ENCODE peak calls at places on chromosomes 5 and 9, in five cellular contexts. One of them, this sample, is unnamed.

GRCh38 chr9:111896942-111897830 is 572 bp downstream of the UGCG start:
- DNase-seq in tibial nerve: peak
- DNase-seq in gastrocnemius medialis: peak
- DNase-seq in IMR-90: no peak
- DNase-seq in spleen: peak
- DNase-seq in this sample: peak

GRCh38 chr9:73979894-73980264 is 517.3 kb upstream of the RORB start:
- DNase-seq in IMR-90: no peak
- DNase-seq in gastrocnemius medialis: no peak
- DNase-seq in spleen: no peak
- DNase-seq in tibial nerve: no peak
- DNase-seq in this sample: no peak

GRCh38 chr5:135745897-135746500 is 88.5 kb upstream of the SLC25A48 start:
- DNase-seq in tibial nerve: no peak
- DNase-seq in IMR-90: no peak
- DNase-seq in gastrocnemius medialis: no peak
- DNase-seq in spleen: no peak
- DNase-seq in this sample: no peak

GRCh38 chr5:103258957-103259704 is 568 bp downstream of the MACIR start:
- DNase-seq in IMR-90: peak
- DNase-seq in gastrocnemius medialis: peak
- DNase-seq in spleen: peak
- DNase-seq in tibial nerve: peak
- DNase-seq in this sample: peak

GRCh38 chr5:43602456-43602817 is 543 bp upstream of the NNT start:
- DNase-seq in gastrocnemius medialis: peak
- DNase-seq in tibial nerve: no peak
- DNase-seq in spleen: no peak
- DNase-seq in IMR-90: peak
- DNase-seq in this sample: no peak

GRCh38 chr5:53030828-53031425 is 41.8 kb downstream of the ITGA2 start:
- DNase-seq in gastrocnemius medialis: no peak
- DNase-seq in tibial nerve: no peak
- DNase-seq in spleen: no peak
- DNase-seq in IMR-90: peak
- DNase-seq in this sample: peak

GRCh38 chr9:126158591-126159519 is 167.8 kb upstream of the MVB12B start:
- DNase-seq in gastrocnemius medialis: no peak
- DNase-seq in IMR-90: no peak
- DNase-seq in tibial nerve: no peak
- DNase-seq in spleen: peak
- DNase-seq in this sample: no peak

GRCh38 chr9:79028101-79028500 is 543.7 kb upstream of the TLE4 start:
- DNase-seq in IMR-90: peak
- DNase-seq in spleen: no peak
- DNase-seq in tibial nerve: no peak
- DNase-seq in gastrocnemius medialis: no peak
- DNase-seq in this sample: no peak

GRCh38 chr5:150589791-150590601 is 50.5 kb upstream of the SYNPO start:
- DNase-seq in IMR-90: peak
- DNase-seq in gastrocnemius medialis: peak
- DNase-seq in spleen: peak
- DNase-seq in tibial nerve: peak
- DNase-seq in this sample: peak

GRCh38 chr9:2907401-2907800 is 63.5 kb upstream of the PUM3 start:
- DNase-seq in tibial nerve: no peak
- DNase-seq in IMR-90: no peak
- DNase-seq in gastrocnemius medialis: no peak
- DNase-seq in spleen: no peak
- DNase-seq in this sample: no peak

GRCh38 chr5:124457901-124458300 is 288.5 kb downstream of the ZNF608 start:
- DNase-seq in gastrocnemius medialis: no peak
- DNase-seq in tibial nerve: no peak
- DNase-seq in IMR-90: no peak
- DNase-seq in spleen: no peak
- DNase-seq in this sample: no peak

GRCh38 chr9:87343816-87344438 is 153.7 kb upstream of the DAPK1 start:
- DNase-seq in spleen: no peak
- DNase-seq in tibial nerve: no peak
- DNase-seq in gastrocnemius medialis: no peak
- DNase-seq in IMR-90: no peak
- DNase-seq in this sample: no peak

GRCh38 chr5:141617682-141618029 is 1.1 kb downstream of the DIAPH1 start:
- DNase-seq in spleen: no peak
- DNase-seq in tibial nerve: no peak
- DNase-seq in IMR-90: no peak
- DNase-seq in gastrocnemius medialis: no peak
- DNase-seq in this sample: no peak

GRCh38 chr5:161549106-161549505 is 2.6 kb upstream of the GABRB2 start:
- DNase-seq in spleen: no peak
- DNase-seq in tibial nerve: no peak
- DNase-seq in gastrocnemius medialis: no peak
- DNase-seq in IMR-90: no peak
- DNase-seq in this sample: no peak

GRCh38 chr9:136100700-136101614 is 5.9 kb upstream of the NACC2 start:
- DNase-seq in IMR-90: no peak
- DNase-seq in tibial nerve: no peak
- DNase-seq in gastrocnemius medialis: no peak
- DNase-seq in spleen: no peak
- DNase-seq in this sample: no peak

GRCh38 chr5:115418788-115419187 is 122.3 kb upstream of the CCDC112 start:
- DNase-seq in tibial nerve: no peak
- DNase-seq in spleen: no peak
- DNase-seq in IMR-90: no peak
- DNase-seq in gastrocnemius medialis: no peak
- DNase-seq in this sample: no peak

GRCh38 chr9:114008667-114009410 is 69.3 kb downstream of the AMBP start:
- DNase-seq in tibial nerve: no peak
- DNase-seq in IMR-90: no peak
- DNase-seq in gastrocnemius medialis: no peak
- DNase-seq in spleen: peak
- DNase-seq in this sample: peak

GRCh38 chr9:90894956-90895687 is 93.5 kb downstream of the SYK start:
- DNase-seq in gastrocnemius medialis: no peak
- DNase-seq in spleen: no peak
- DNase-seq in tibial nerve: no peak
- DNase-seq in IMR-90: no peak
- DNase-seq in this sample: no peak

GRCh38 chr9:133210202-133210532 is 1.1 kb upstream of the OBP2B start:
- DNase-seq in tibial nerve: no peak
- DNase-seq in gastrocnemius medialis: no peak
- DNase-seq in spleen: no peak
- DNase-seq in IMR-90: no peak
- DNase-seq in this sample: no peak

GRCh38 chr5:76153271-76153670 is 70.1 kb downstream of the SV2C start:
- DNase-seq in tibial nerve: no peak
- DNase-seq in gastrocnemius medialis: no peak
- DNase-seq in IMR-90: no peak
- DNase-seq in spleen: no peak
- DNase-seq in this sample: no peak

GRCh38 chr9:135610290-135611141 is 28.8 kb downstream of the GLT6D1 start:
- DNase-seq in spleen: no peak
- DNase-seq in tibial nerve: no peak
- DNase-seq in IMR-90: no peak
- DNase-seq in gastrocnemius medialis: no peak
- DNase-seq in this sample: no peak

GRCh38 chr5:74240783-74241750 is 399.5 kb downstream of the ENC1 start:
- DNase-seq in gastrocnemius medialis: no peak
- DNase-seq in spleen: no peak
- DNase-seq in tibial nerve: no peak
- DNase-seq in IMR-90: no peak
- DNase-seq in this sample: no peak

GRCh38 chr5:144504929-144505578 is 334.4 kb downstream of the KCTD16 start:
- DNase-seq in IMR-90: no peak
- DNase-seq in spleen: no peak
- DNase-seq in tibial nerve: no peak
- DNase-seq in gastrocnemius medialis: no peak
- DNase-seq in this sample: no peak

GRCh38 chr5:79235578-79236363 is at the start of gene JMY:
- DNase-seq in gastrocnemius medialis: peak
- DNase-seq in spleen: peak
- DNase-seq in tibial nerve: peak
- DNase-seq in IMR-90: peak
- DNase-seq in this sample: peak

GRCh38 chr9:27787941-27788340 is 214.7 kb upstream of the C9orf72 start:
- DNase-seq in IMR-90: no peak
- DNase-seq in gastrocnemius medialis: no peak
- DNase-seq in tibial nerve: no peak
- DNase-seq in spleen: no peak
- DNase-seq in this sample: no peak

GRCh38 chr5:152405145-152405544 is at the start of gene NMUR2:
- DNase-seq in IMR-90: no peak
- DNase-seq in tibial nerve: no peak
- DNase-seq in gastrocnemius medialis: no peak
- DNase-seq in spleen: no peak
- DNase-seq in this sample: no peak

GRCh38 chr9:131960311-131960710 is 119.4 kb downstream of the MED27 start:
- DNase-seq in IMR-90: peak
- DNase-seq in spleen: no peak
- DNase-seq in tibial nerve: no peak
- DNase-seq in gastrocnemius medialis: no peak
- DNase-seq in this sample: no peak

GRCh38 chr5:173515526-173515925 is 100.9 kb downstream of the BOD1 start:
- DNase-seq in tibial nerve: no peak
- DNase-seq in IMR-90: peak
- DNase-seq in spleen: no peak
- DNase-seq in gastrocnemius medialis: no peak
- DNase-seq in this sample: no peak

GRCh38 chr9:32627394-32627954 is 8.0 kb downstream of the TAF1L start:
- DNase-seq in tibial nerve: no peak
- DNase-seq in IMR-90: no peak
- DNase-seq in spleen: no peak
- DNase-seq in gastrocnemius medialis: no peak
- DNase-seq in this sample: no peak

GRCh38 chr9:127783111-127783621 is 2.7 kb upstream of the CDK9 start:
- DNase-seq in gastrocnemius medialis: no peak
- DNase-seq in tibial nerve: no peak
- DNase-seq in IMR-90: no peak
- DNase-seq in spleen: peak
- DNase-seq in this sample: peak

GRCh38 chr9:131557855-131558548 is 12.7 kb downstream of the PRRT1B start:
- DNase-seq in tibial nerve: no peak
- DNase-seq in spleen: no peak
- DNase-seq in IMR-90: no peak
- DNase-seq in gastrocnemius medialis: no peak
- DNase-seq in this sample: no peak

GRCh38 chr9:79154806-79155205 is 417.0 kb upstream of the TLE4 start:
- DNase-seq in tibial nerve: no peak
- DNase-seq in spleen: no peak
- DNase-seq in IMR-90: peak
- DNase-seq in gastrocnemius medialis: no peak
- DNase-seq in this sample: no peak

GRCh38 chr5:171421331-171422262 is 2.1 kb downstream of the FGF18 start:
- DNase-seq in IMR-90: no peak
- DNase-seq in tibial nerve: no peak
- DNase-seq in spleen: peak
- DNase-seq in gastrocnemius medialis: no peak
- DNase-seq in this sample: no peak

GRCh38 chr9:16100596-16101091 is 547.8 kb downstream of the CCDC171 start:
- DNase-seq in IMR-90: peak
- DNase-seq in spleen: no peak
- DNase-seq in gastrocnemius medialis: peak
- DNase-seq in tibial nerve: peak
- DNase-seq in this sample: no peak

GRCh38 chr5:151223447-151224264 is at the start of gene CCDC69:
- DNase-seq in spleen: peak
- DNase-seq in IMR-90: peak
- DNase-seq in gastrocnemius medialis: peak
- DNase-seq in tibial nerve: peak
- DNase-seq in this sample: peak

GRCh38 chr5:36607114-36607561 is 732 bp downstream of the SLC1A3 start:
- DNase-seq in IMR-90: peak
- DNase-seq in gastrocnemius medialis: peak
- DNase-seq in spleen: no peak
- DNase-seq in tibial nerve: no peak
- DNase-seq in this sample: no peak
- H3K27ac ChIP-seq in IMR-90: no peak
- H3K27ac ChIP-seq in gastrocnemius medialis: peak
- H3K27ac ChIP-seq in spleen: peak
- H3K27ac ChIP-seq in tibial nerve: peak
- H3K27ac ChIP-seq in this sample: no peak

GRCh38 chr9:14179449-14179848 is 134.5 kb downstream of the NFIB start:
- DNase-seq in gastrocnemius medialis: no peak
- DNase-seq in tibial nerve: no peak
- DNase-seq in spleen: no peak
- DNase-seq in IMR-90: no peak
- DNase-seq in this sample: no peak
- TF ChIP-seq POLR2A in gastrocnemius medialis: no peak
- TF ChIP-seq POLR2A in tibial nerve: no peak
- TF ChIP-seq POLR2A in spleen: no peak
- TF ChIP-seq POLR2A in IMR-90: no peak
- TF ChIP-seq POLR2A in this sample: no peak

DNA sequence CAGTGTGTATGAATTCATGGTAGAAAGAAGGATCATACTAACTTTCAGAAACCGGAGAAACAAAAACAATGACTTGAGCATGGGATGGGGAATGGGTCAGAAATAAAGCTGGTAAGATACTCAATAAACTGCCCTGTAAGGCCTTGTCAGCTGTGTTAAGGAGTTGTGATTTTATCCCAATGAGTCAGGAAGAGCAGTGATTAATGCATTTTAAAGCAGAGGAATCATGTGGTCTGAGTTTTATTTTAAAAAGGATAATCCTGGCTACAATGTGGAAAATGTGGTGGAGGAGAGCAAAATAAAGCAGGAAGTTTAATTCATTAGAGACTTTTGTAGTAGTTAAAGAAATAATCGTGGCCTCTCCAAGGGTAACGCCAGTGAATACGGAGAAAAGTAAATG is 28.7 kb downstream of the DHX29 start:
- DNase-seq in IMR-90: peak
- DNase-seq in tibial nerve: no peak
- DNase-seq in gastrocnemius medialis: no peak
- DNase-seq in spleen: no peak
- DNase-seq in this sample: no peak
- H3K27ac ChIP-seq in IMR-90: no peak
- H3K27ac ChIP-seq in tibial nerve: no peak
- H3K27ac ChIP-seq in gastrocnemius medialis: no peak
- H3K27ac ChIP-seq in spleen: no peak
- H3K27ac ChIP-seq in this sample: no peak

DNA sequence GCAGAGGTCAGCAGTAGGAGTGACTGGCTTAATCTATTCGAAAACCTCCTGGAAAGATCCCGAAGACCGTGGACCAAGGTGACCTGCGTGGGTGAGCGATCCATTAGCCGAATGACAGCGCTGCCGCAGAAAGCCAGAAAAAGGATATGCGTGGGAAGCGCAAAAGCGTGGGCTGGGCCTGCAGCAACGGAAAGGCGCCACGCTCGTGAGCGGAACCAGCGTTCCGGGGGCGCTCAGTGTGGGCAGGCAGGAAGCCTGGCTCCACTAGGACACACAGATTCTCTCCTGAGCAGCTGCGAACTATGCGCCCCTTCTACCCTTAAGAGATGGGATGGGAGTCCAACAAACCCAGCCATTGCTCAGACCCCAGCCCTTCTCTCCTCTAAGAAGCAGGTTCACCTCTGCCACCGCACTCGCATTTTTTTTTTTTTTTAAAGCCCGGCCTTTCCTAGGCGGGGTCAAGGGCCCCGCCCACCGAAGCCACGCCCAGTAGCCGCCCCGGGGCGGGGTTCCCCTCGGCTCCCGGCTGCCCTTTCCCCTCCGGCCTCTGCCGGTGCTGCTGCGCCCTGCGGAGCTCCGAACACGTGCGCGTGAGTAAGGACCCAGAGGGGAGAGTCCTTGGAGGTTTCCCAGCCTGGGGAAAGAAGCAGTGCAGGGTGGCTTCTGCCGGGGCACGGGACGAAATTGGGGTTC is 19.8 kb upstream of the MATR3 start:
- DNase-seq in IMR-90: peak
- DNase-seq in spleen: peak
- DNase-seq in tibial nerve: peak
- DNase-seq in gastrocnemius medialis: peak
- DNase-seq in this sample: peak
- TF ChIP-seq POLR2A in IMR-90: peak
- TF ChIP-seq POLR2A in spleen: no peak
- TF ChIP-seq POLR2A in tibial nerve: no peak
- TF ChIP-seq POLR2A in gastrocnemius medialis: peak
- TF ChIP-seq POLR2A in this sample: no peak